ENCODE peak calls at places on chromosomes 3 and 15, in five cellular contexts. V is foreskin melanocyte, F is aorta, N is DMS 273 treated with DMSO at 0.1 percent for 48 hours, U is GM06990. O is an unnamed sample.

GRCh38 chr3:116440196-116440595 is 5.1 kb downstream of the LSAMP start:
- DNase-seq in V (no peak), F (no peak), N (no peak), U (no peak), O (no peak)

GRCh38 chr3:129503387-129504010 is 24.9 kb upstream of the RHO start:
- DNase-seq in V (no peak), F (no peak), N (no peak), U (no peak), O (no peak)

GRCh38 chr3:72728958-72729467 is 119.2 kb downstream of the SHQ1 start:
- DNase-seq in V (no peak), F (no peak), N (no peak), U (no peak), O (no peak)

GRCh38 chr3:188574885-188575284 is 420.9 kb downstream of the LPP start:
- DNase-seq in V (no peak), F (no peak), N (no peak), U (no peak), O (no peak)

GRCh38 chr3:64166584-64167155 is 58.6 kb downstream of the PRICKLE2 start:
- DNase-seq in V (no peak), F (no peak), N (no peak), U (no peak), O (no peak)

GRCh38 chr3:170840291-170840859 is 29.6 kb downstream of the RPL22L1 start:
- DNase-seq in V (peak; percentile 67), F (no peak), N (no peak), U (no peak), O (no peak)

GRCh38 chr3:151943539-151943938 is 70.1 kb downstream of the SUCNR1 start:
- DNase-seq in V (no peak), F (no peak), N (no peak), U (no peak), O (no peak)

GRCh38 chr15:32105258-32106248 is 75.2 kb downstream of the CHRNA7 start:
- DNase-seq in V (no peak), F (no peak), N (no peak), U (no peak), O (peak; percentile 68)

GRCh38 chr3:162492446-162493081 is 996.0 kb downstream of the OTOL1 start:
- DNase-seq in V (no peak), F (no peak), N (no peak), U (no peak), O (no peak)

GRCh38 chr3:189392969-189393368 is 221.2 kb downstream of the TPRG1 start:
- DNase-seq in V (no peak), F (no peak), N (no peak), U (no peak), O (no peak)

GRCh38 chr15:51386960-51387698 is 45.7 kb downstream of the GLDN start:
- DNase-seq in V (no peak), F (no peak), N (no peak), U (no peak), O (no peak)

GRCh38 chr15:25863968-25864580 is 947 bp upstream of the ATP10A start:
- DNase-seq in V (no peak), F (no peak), N (no peak), U (no peak), O (no peak)

GRCh38 chr3:136207741-136208140 is 11.6 kb upstream of the MSL2 start:
- DNase-seq in V (no peak), F (no peak), N (no peak), U (no peak), O (no peak)